ENCODE peak calls at places on chromosomes 13 and 19, in seven cellular contexts. S is BJ; E is tibial nerve; J is uterus; M is Panc1; I is CD8-positive, alpha-beta T cell; B is WTC11. V is an unnamed sample.

GRCh38 chr13:20192470-20193141 is at the start of gene GJB2:
- DNase-seq in B (peak), M (no peak), J (no peak), S (no peak), I (no peak), E (no peak), V (no peak)

GRCh38 chr19:35845215-35846037 is 6.9 kb downstream of the NPHS1 start:
- DNase-seq in M (no peak), J (no peak), S (no peak), I (no peak), E (no peak), B (peak), V (no peak)

GRCh38 chr19:49858591-49858985 is 7.6 kb downstream of the PTOV1 start:
- DNase-seq in J (no peak), I (no peak), M (no peak), S (no peak), B (no peak), E (no peak), V (no peak)

GRCh38 chr13:73991384-73991783 is 142.8 kb downstream of the KLF12 start:
- DNase-seq in I (no peak), E (no peak), S (no peak), M (no peak), B (no peak), J (no peak), V (no peak)

GRCh38 chr13:26813626-26814348 is 53.2 kb upstream of the GPR12 start:
- DNase-seq in S (no peak), B (no peak), M (no peak), I (no peak), J (no peak), E (no peak), V (no peak)

GRCh38 chr19:35330475-35330874 is 1.5 kb downstream of the CD22 start:
- DNase-seq in M (no peak), I (no peak), S (no peak), B (no peak), E (no peak), J (no peak), V (no peak)

GRCh38 chr19:4284974-4285373 is 5.9 kb downstream of the SHD start:
- DNase-seq in S (no peak), I (no peak), E (no peak), M (no peak), B (no peak), J (no peak), V (no peak)

GRCh38 chr19:58374200-58374599 is 6.6 kb downstream of the ZNF837 start:
- DNase-seq in J (no peak), E (no peak), B (no peak), M (no peak), S (no peak), I (no peak), V (no peak)

GRCh38 chr19:28793391-28794168 is 419.4 kb downstream of the UQCRFS1 start:
- DNase-seq in E (no peak), M (no peak), I (no peak), J (no peak), B (peak), S (no peak), V (peak)

GRCh38 chr19:10870955-10871603 is at the start of gene CARM1:
- DNase-seq in B (peak), M (no peak), J (peak), I (peak), S (peak), E (peak), V (peak)

GRCh38 chr19:56076413-56076998 is 44.6 kb downstream of the ZNF787 start:
- DNase-seq in J (peak), I (peak), B (peak), S (no peak), E (peak), M (peak), V (peak)

GRCh38 chr13:83935566-83935965 is 53.3 kb upstream of the SLITRK1 start:
- DNase-seq in B (no peak), I (no peak), M (no peak), S (no peak), J (no peak), E (no peak), V (no peak)

GRCh38 chr19:1847684-1848398 is 442 bp downstream of the REXO1 start:
- DNase-seq in B (no peak), E (no peak), S (no peak), J (peak), M (no peak), I (no peak), V (peak)

GRCh38 chr13:43911283-43911682 is 31.6 kb downstream of the LACC1 start:
- DNase-seq in I (no peak), S (no peak), B (no peak), M (no peak), J (no peak), E (no peak), V (no peak)

GRCh38 chr19:35337984-35338296 is 9.0 kb downstream of the CD22 start:
- DNase-seq in I (no peak), E (no peak), M (no peak), J (no peak), S (no peak), B (no peak), V (no peak)

GRCh38 chr19:57830071-57830602 is at the start of gene ZNF587B:
- DNase-seq in S (no peak), M (no peak), E (peak), J (peak), B (peak), I (no peak), V (peak)

GRCh38 chr19:3378352-3379146 is 12.2 kb downstream of the NFIC start:
- DNase-seq in S (no peak), J (no peak), E (no peak), I (no peak), M (no peak), B (no peak), V (no peak)

GRCh38 chr19:4456843-4457653 is 546 bp downstream of the UBXN6 start:
- DNase-seq in S (no peak), J (peak), M (no peak), I (no peak), B (peak), E (peak), V (peak)

GRCh38 chr13:51097353-51098043 is 13.6 kb downstream of the C13orf42 start:
- DNase-seq in I (no peak), B (no peak), M (no peak), J (no peak), E (no peak), S (no peak), V (no peak)

GRCh38 chr19:41371541-41371940 is 4.8 kb upstream of the TMEM91 start:
- DNase-seq in J (no peak), B (no peak), S (no peak), M (no peak), I (no peak), E (no peak), V (no peak)

GRCh38 chr19:57512845-57513244 is 13.1 kb downstream of the ZNF773 start:
- DNase-seq in I (no peak), J (no peak), S (no peak), M (no peak), E (no peak), B (no peak), V (peak)

GRCh38 chr13:97005631-97006262 is 11.5 kb upstream of the OXGR1 start:
- DNase-seq in E (no peak), M (no peak), B (no peak), S (no peak), I (no peak), J (no peak), V (no peak)

GRCh38 chr13:23899555-23899954 is 2.3 kb upstream of the C1QTNF9B start:
- DNase-seq in M (no peak), E (peak), J (no peak), I (no peak), B (no peak), S (no peak), V (peak)

GRCh38 chr13:88153353-88153752 is 482.2 kb downstream of the SLITRK5 start:
- DNase-seq in B (no peak), I (no peak), E (no peak), M (no peak), J (no peak), S (no peak), V (no peak)

GRCh38 chr19:47540748-47541147 is 25.9 kb upstream of the NAPA start:
- DNase-seq in I (no peak), E (no peak), J (no peak), S (no peak), M (no peak), B (peak), V (no peak)

GRCh38 chr19:2494447-2495129 is 18.7 kb downstream of the GADD45B start:
- DNase-seq in I (peak), M (no peak), B (no peak), S (no peak), J (peak), E (peak), V (no peak)

GRCh38 chr13:38582133-38582532 is 104.7 kb upstream of the FREM2 start:
- DNase-seq in S (peak), I (no peak), J (no peak), E (peak), B (no peak), M (peak), V (peak)

GRCh38 chr19:4896372-4896771 is 6.3 kb downstream of the ARRDC5 start:
- DNase-seq in S (no peak), I (no peak), J (no peak), B (no peak), M (no peak), E (no peak), V (no peak)

GRCh38 chr19:35928507-35928906 is 7.7 kb upstream of the LRFN3 start:
- DNase-seq in E (no peak), I (no peak), J (no peak), M (no peak), B (no peak), S (no peak), V (no peak)

GRCh38 chr13:49428041-49428763 is 15.7 kb downstream of the CAB39L start:
- DNase-seq in B (no peak), M (no peak), S (no peak), E (no peak), J (no peak), I (no peak), V (no peak)

GRCh38 chr13:26011996-26012688 is 39.7 kb downstream of the SHISA2 start:
- DNase-seq in B (no peak), I (peak), E (no peak), M (no peak), S (no peak), J (no peak), V (no peak)

GRCh38 chr19:46718157-46718933 is 1.4 kb upstream of the PRKD2 start:
- DNase-seq in I (peak), B (peak), M (no peak), S (no peak), J (no peak), E (no peak), V (no peak)

DNA sequence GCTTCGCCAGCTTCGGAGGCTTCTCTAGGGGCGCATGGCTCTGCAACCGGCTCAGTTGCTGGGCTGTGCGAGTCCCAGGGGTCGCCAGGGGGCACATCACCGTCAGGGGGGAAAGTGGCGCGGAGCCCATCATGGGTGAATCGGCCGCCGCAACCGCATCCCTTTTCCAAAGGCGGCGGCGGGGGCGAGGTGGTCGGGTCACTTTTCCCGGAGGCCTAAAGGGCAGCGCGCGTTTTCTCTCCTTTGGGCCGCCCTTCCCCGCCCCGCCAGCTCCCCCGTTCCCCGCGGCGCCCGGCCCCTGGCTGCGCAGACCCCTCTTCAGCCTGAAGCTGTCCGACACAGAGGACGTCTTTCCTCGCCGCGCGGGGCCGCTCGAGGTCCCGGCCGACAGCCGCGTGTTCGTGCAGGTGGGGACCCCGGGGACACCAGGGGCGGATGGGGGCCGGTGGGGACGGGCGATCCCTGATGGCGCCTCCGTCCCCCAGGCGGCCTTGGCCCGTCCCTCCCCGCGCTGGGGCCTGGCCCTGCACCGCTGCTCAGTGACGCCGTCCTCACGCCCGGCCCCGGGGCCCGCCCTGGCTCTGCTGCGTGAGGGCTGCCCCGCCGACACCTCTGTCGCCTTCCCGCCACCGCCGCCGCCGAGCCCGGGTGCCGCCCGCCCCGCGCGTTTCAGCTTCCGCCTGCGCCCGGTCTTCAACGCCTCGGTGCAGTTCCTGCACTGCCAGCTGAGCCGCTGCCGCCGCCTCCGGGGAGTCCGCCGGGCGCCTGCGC is 1.7 kb downstream of the TGFBR3L start:
- DNase-seq in B (peak), I (no peak), M (no peak), E (no peak), S (no peak), J (no peak), V (no peak)
- TF ChIP-seq CTCF in B (no peak), I (no peak), M (peak), E (no peak), S (no peak), J (no peak), V (no peak)

GRCh38 chr13:99434258-99434788 is 66.9 kb upstream of the TM9SF2 start:
- DNase-seq in B (peak), I (peak), M (no peak), E (no peak), S (no peak), J (no peak), V (no peak)
- TF ChIP-seq CTCF in B (no peak), I (no peak), M (no peak), E (no peak), S (no peak), J (no peak), V (no peak)

GRCh38 chr19:53311897-53312296 is 21.7 kb upstream of the ZNF845 start:
- DNase-seq in I (no peak), E (no peak), J (no peak), B (no peak), S (no peak), M (no peak), V (no peak)

GRCh38 chr19:53311044-53311443 is 22.5 kb upstream of the ZNF845 start:
- DNase-seq in B (no peak), S (no peak), M (no peak), I (no peak), J (no peak), E (no peak), V (no peak)

DNA sequence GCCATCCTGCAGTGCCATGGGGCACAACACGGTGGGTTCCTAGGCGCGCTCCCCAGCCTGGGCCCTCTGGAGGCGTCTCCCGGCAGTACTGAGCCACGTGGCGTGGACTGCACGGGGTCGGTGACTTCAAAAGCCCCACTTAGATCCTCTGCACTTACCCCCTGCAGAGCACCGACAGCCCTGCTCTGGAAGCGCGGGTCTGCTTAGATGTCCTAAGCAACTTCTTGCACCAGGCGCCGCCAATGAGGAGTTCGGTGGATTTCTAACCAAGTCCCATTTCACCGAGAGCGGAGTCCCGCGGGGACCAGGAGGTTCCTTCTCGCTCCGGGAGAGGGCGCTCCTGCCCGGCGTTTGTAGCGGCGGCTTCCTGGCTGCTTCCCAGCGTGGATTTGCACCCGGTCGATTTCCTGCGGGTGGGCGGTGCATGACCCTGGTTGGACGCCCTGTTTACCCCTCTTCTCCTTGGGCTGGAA is 25.2 kb upstream of the ZNF845 start:
- DNase-seq in E (no peak), B (peak), I (no peak), M (no peak), J (no peak), S (no peak), V (peak)
- TF ChIP-seq CTCF in E (no peak), B (peak), I (peak), M (peak), J (peak), S (peak), V (no peak)

DNA sequence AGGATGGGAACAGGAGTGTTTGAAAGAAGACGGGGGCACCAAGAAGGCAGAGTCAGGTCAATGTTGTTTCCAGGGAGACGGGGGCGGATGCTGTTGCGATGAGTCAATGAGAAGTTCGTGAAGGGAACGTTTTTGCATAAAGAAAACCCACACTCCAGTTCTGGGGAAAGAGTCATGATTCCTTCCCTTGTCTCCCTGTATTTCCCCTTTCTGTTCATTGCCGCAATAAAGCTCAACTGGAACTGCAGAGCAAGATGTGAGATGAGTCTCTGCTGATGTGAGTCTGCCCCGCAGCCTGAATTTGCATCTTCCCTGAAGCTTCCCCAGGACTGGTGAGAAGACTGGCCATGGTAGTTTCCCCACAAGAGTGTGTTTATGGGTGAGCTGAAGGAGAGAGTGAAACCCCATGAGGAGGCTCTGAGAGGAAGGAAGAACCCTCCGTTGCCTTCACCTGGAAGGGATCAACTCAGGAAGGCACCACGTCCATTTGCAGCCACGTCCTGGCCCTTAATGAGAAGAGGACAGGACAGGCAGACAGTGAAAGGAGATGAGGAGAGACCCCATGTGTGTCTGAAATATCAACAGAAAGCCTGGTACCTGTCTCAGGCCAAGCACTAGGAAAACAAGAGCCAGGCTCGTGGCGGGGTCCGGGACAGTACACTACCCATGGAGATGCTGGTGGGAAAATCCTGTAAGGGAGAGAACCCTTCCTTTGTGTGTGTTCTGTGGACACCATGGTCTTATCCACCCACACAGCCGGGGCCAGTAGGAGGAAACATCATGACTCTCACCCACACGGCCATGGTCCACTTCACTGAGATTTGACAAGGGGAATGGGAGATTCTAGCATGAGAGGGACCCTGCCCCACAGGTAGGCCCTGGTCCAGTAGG is 13.7 kb downstream of the LILRA1 start:
- DNase-seq in I (no peak), M (no peak), S (no peak), J (no peak), B (no peak), E (no peak), V (no peak)
- TF ChIP-seq CTCF in I (no peak), M (no peak), S (no peak), J (no peak), B (no peak), E (no peak), V (no peak)

GRCh38 chr13:92938481-92939020 is 288.1 kb upstream of the GPC6 start:
- DNase-seq in M (no peak), E (no peak), S (no peak), B (no peak), I (no peak), J (no peak), V (no peak)
- TF ChIP-seq CTCF in M (no peak), E (no peak), S (no peak), B (no peak), I (no peak), J (no peak), V (no peak)

GRCh38 chr19:39032164-39032918 is at the start of gene FBXO27:
- DNase-seq in M (peak), B (peak), J (no peak), S (no peak), I (no peak), E (no peak), V (peak)

GRCh38 chr19:39037194-39037593 is 4.8 kb upstream of the FBXO27 start:
- DNase-seq in E (no peak), I (no peak), S (no peak), J (no peak), B (no peak), M (no peak), V (no peak)

DNA sequence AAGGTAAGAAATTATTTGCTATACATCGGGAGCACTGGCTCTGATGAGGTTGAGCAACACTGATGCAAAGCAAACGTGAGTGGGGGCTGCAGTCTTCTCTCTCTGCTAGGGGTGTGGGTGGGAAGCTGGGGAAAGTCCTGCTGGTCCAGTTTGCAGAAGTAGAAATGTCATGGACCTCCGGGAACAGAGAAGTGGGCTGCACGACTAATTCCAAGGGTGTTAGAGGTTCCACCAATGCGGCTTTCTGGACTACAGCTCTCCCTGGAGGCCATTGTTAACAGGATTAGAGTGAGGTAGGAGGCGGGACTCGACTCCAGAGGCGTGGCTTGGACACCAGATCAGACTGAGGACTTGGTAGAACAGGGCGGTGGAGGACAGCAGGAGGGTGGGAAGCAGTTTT is 5.7 kb upstream of the FBXO27 start:
- DNase-seq in B (peak), M (no peak), J (peak), E (no peak), I (no peak), S (no peak), V (peak)
- TF ChIP-seq CTCF in B (no peak), M (no peak), J (no peak), E (no peak), I (no peak), S (peak), V (no peak)

DNA sequence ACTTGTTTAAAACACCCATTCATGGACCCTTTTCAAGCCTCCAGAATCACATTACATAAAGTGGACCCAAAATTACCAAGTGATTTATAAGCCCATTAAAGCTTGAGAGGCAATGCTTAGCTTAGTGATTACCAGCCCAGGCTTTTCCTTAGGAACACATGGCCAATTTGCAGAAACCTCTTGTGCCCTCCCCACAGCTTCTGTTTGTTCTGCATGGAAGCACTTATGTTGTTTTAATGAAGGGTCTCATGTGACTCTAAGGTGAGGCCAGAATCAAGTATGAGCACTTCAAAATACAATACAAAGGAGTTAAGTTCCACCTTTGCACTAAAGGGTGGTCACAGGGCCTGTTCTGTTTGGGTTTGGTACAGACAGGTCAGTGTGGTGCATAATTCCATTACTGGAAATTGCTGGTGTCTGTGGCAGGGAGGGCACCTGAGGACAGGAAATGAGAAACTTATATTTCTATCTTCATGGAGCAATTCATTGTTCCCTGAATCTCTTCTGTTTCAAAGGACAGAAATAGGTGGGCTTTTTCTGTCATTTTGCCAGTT is 15.3 kb downstream of the ZNF486 start:
- DNase-seq in M (no peak), J (no peak), I (no peak), E (no peak), S (no peak), B (no peak), V (no peak)
- TF ChIP-seq CTCF in M (no peak), J (no peak), I (no peak), E (no peak), S (no peak), B (no peak), V (no peak)

GRCh38 chr13:32024750-32025149 is 6.8 kb upstream of the FRY start:
- DNase-seq in I (no peak), J (no peak), S (no peak), M (no peak), E (no peak), B (no peak), V (no peak)
- TF ChIP-seq CTCF in I (no peak), J (no peak), S (no peak), M (no peak), E (no peak), B (no peak), V (no peak)

V was measured in endothelial cell.